ENCODE peak calls at places on chromosome 5, in ten cellular contexts. T is esophagus squamous epithelium, S is PC-3, H is transverse colon, P is neuronal stem cell, O is thoracic aorta, L is AG04450, M is PC-9, I is lower lobe of right lung, N is right atrium auricular region. D is an unnamed sample.

GRCh38 chr5:80607832-80608231 is 37.8 kb upstream of the ANKRD34B start:
- DNase-seq in T (no peak), P (no peak), L (no peak), I (no peak), H (no peak), O (no peak), S (no peak), M (no peak), N (no peak), D (no peak)

GRCh38 chr5:55570026-55570425 is 35.3 kb upstream of the PLPP1 start:
- DNase-seq in H (no peak), N (no peak), O (no peak), M (no peak), T (no peak), L (no peak), S (no peak), P (peak; percentile 4), I (no peak), D (no peak)

GRCh38 chr5:65742565-65743231 is 20.7 kb downstream of the NLN start:
- DNase-seq in L (peak; percentile 60), I (no peak), H (no peak), S (peak; percentile 60), N (no peak), T (no peak), O (no peak), P (no peak), M (peak; percentile 12), D (no peak)

GRCh38 chr5:173832386-173832785 is 55.8 kb upstream of the CPEB4 start:
- DNase-seq in P (no peak), M (no peak), H (no peak), N (no peak), L (no peak), S (no peak), T (no peak), I (no peak), O (no peak), D (no peak)

GRCh38 chr5:39775058-39775457 is 350.3 kb upstream of the DAB2 start:
- DNase-seq in T (no peak), P (no peak), O (no peak), H (no peak), I (no peak), M (no peak), L (no peak), N (no peak), S (peak; percentile 48), D (no peak)

GRCh38 chr5:478982-479535 is 36.1 kb downstream of the EXOC3 start:
- DNase-seq in N (no peak), M (no peak), L (no peak), T (no peak), O (no peak), H (no peak), I (no peak), P (no peak), S (no peak), D (no peak)

GRCh38 chr5:75055727-75056144 is 3.4 kb upstream of the GCNT4 start:
- DNase-seq in T (no peak), O (no peak), S (no peak), M (peak; percentile 31), N (no peak), I (no peak), H (no peak), L (no peak), P (no peak), D (no peak)

GRCh38 chr5:78855026-78855425 is 130.1 kb downstream of the ARSB start:
- DNase-seq in I (no peak), O (no peak), T (no peak), S (peak; percentile 3), N (no peak), M (no peak), L (no peak), H (no peak), P (no peak), D (no peak)

GRCh38 chr5:147981074-147981473 is 74.7 kb upstream of the C5orf46 start:
- DNase-seq in I (no peak), O (no peak), N (no peak), H (no peak), S (no peak), M (no peak), L (no peak), T (no peak), P (no peak), D (no peak)

GRCh38 chr5:53381-54174 is 38.4 kb upstream of the PLEKHG4B start:
- DNase-seq in M (no peak), T (no peak), H (peak; percentile 23), L (no peak), P (peak; percentile 87), O (no peak), I (no peak), N (no peak), S (peak; percentile 65), D (no peak)

GRCh38 chr5:68964679-68965078 is 129.1 kb upstream of the SLC30A5 start:
- DNase-seq in S (no peak), P (no peak), L (no peak), H (no peak), O (no peak), N (no peak), M (no peak), I (no peak), T (no peak), D (no peak)

DNA sequence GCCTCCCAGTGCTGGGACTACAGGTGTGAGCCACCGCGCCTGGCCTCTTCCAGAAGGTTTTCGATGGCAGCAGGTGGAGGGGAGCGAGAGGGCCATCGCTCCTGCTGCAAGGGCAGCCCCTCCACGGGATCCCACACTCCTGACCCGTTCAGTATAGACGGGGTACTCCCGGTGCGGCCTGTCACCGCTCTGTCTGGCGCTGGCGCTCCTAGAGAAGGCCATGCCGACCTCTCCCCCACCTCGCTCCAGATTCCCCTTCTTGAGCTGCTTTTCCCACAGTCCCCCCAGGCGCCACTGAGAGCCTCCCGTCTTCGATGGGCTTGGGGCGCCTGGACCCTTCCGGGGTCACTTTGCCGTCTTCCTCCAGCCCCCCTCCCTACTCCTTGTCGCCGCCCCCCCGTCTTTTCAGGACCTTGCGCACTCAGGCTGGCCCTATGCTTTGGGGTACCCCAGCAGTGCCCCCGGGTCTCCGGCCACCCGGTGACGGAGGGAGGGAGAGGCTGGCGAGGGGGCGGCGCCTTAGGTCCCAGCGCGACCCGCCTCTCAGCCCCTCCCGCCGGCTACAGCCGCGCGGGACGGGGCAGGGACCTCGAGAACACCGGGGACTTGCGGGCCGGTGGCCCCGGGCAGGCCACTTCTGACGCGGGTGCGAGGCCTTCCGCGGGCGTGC is 4.2 kb upstream of the SQSTM1 start:
- DNase-seq in M (no peak), T (no peak), I (peak; percentile 52), S (no peak), L (no peak), O (no peak), P (no peak), N (no peak), H (no peak), D (no peak)
- H3K27ac ChIP-seq in M (no peak overlapping the region), T (peak overlapping the region; percentile 100), I (peak overlapping the region; percentile 3), S (no peak overlapping the region), L (no peak overlapping the region), O (peak overlapping the region; percentile 39), P (no peak overlapping the region), N (peak overlapping the region; percentile 71), H (peak overlapping the region; percentile 100), D (no peak overlapping the region)

GRCh38 chr5:38433160-38433861 is 123.1 kb downstream of the LIFR start:
- DNase-seq in O (no peak), H (no peak), M (no peak), P (no peak), L (peak; percentile 67), N (no peak), I (no peak), S (no peak), T (no peak), D (no peak)
- H3K27ac ChIP-seq in O (peak overlapping the region; percentile 15), H (peak overlapping the region; percentile 24), M (no peak overlapping the region), P (no peak overlapping the region), L (peak overlapping the region; percentile 90), N (no peak overlapping the region), I (peak overlapping the region; percentile 31), S (no peak overlapping the region), T (peak overlapping the region; percentile 46), D (no peak overlapping the region)

DNA sequence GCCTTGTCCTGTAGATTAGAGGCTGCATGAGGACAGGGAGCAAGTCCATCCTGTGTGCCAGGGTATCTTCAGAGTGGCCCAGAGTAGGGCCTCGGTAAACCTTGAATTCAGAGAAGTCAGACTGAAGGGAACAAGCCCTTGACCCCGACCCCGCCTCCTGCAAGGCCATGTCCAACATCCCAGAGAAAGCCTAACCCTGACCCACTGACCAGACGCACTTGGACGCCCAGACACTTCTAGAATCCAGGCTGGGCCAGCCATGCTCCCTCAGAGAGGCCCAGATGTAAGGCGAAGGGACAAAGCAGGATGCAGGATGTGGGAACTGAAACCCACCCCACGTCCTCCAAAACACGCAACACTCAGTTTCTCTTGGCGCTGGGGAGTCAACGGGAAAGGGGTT is 13.2 kb downstream of the TNIP1 start:
- DNase-seq in O (no peak), I (no peak), L (no peak), T (no peak), S (no peak), M (no peak), H (no peak), P (no peak), N (no peak), D (no peak)
- H3K27ac ChIP-seq in O (peak overlapping the region; percentile 62), I (peak overlapping the region; percentile 41), L (peak overlapping the region; percentile 31), T (peak overlapping the region; percentile 54), S (no peak overlapping the region), M (no peak overlapping the region), H (peak overlapping the region; percentile 25), P (no peak overlapping the region), N (peak overlapping the region; percentile 64), D (no peak overlapping the region)

DNA sequence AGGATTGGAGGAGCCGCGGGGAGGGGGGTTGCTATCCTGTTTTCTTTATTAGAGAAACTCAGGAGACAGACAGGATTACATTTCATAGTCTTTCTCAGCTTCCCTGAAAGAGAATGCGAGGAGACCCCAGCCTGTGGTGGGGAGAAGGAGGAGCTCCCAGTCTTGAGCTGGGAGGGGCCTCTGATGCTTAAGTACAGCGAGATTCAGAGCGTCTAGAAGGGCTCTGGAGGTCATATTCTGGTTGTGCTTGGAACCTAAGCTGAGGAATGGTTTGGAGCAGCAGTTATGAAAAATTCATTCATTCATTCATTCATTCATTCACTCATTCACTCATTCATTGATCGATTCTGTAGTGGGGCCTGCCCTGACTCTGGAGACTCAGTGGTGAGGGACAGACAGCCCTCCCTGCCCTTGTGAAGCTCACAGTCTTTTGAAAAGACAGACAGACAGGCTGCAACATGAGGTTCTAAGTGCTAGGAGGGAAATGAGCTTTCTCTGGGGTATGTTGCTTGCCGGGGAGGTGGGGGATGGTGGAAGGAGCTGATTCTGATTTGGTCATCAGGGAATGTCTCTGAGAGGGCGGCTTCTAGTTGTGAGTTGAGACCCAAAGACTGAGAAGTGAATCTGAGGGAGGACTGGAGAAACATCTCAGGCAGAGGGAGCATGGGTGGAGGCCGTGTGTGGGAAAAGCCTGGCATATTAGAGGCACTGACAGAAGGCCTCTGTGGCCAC is 2.5 kb upstream of the SPRY4 start:
- DNase-seq in N (peak; percentile 69), P (peak; percentile 18), M (no peak), L (no peak), S (peak; percentile 58), H (no peak), O (no peak), T (no peak), I (no peak), D (no peak)
- H3K27ac ChIP-seq in N (peak overlapping the region; percentile 89), P (no peak overlapping the region), M (peak overlapping the region; percentile 85), L (peak overlapping the region; percentile 65), S (peak overlapping the region; percentile 99), H (peak overlapping the region; percentile 90), O (peak overlapping the region; percentile 93), T (no peak overlapping the region), I (peak overlapping the region; percentile 97), D (no peak overlapping the region)

DNA sequence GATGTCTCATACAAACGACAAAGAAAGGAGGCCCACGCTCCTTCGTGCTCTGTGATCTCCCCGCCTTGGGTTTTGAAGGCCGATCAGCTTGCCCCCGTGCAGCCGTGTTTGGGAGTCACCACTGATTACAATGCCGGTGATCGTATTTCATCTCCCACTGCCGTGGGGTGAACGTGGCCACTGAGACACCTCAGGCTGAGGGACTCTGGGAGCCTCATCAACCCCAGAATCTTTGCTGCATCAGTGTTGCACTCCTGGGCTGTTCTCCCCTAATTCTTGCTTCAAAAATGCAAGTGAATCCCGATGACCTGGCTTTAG is 194.2 kb downstream of the HSPA4 start:
- DNase-seq in L (no peak), P (no peak), M (no peak), I (peak; percentile 25), N (no peak), O (no peak), S (no peak), H (no peak), T (no peak), D (no peak)
- H3K27ac ChIP-seq in L (peak overlapping the region; percentile 22), P (no peak overlapping the region), M (no peak overlapping the region), I (no peak overlapping the region), N (no peak overlapping the region), O (no peak overlapping the region), S (peak overlapping the region; percentile 82), H (no peak overlapping the region), T (no peak overlapping the region), D (no peak overlapping the region)

D was measured in caudate nucleus.